ENCODE peak calls at places on chromosomes 2 and 18, in four cellular contexts. E is body of pancreas, F is transverse colon, G is tibial nerve. D is an unnamed sample.

GRCh38 chr18:63869374-63869773 is 18.1 kb upstream of the SERPINB2 start:
- DNase-seq in F (no peak), E (peak), G (no peak), D (no peak)

GRCh38 chr18:13252696-13253410 is 34.3 kb downstream of the LDLRAD4 start:
- DNase-seq in F (no peak), G (no peak), E (no peak), D (no peak)

GRCh38 chr2:148978736-148979135 is 59.8 kb upstream of the LYPD6B start:
- DNase-seq in F (no peak), E (no peak), G (peak), D (no peak)

GRCh38 chr2:174752403-174753037 is 11.8 kb downstream of the CHRNA1 start:
- DNase-seq in F (no peak), E (no peak), G (no peak), D (no peak)

GRCh38 chr2:206988884-206989283 is 49.6 kb downstream of the CPO start:
- DNase-seq in E (no peak), G (no peak), F (no peak), D (no peak)

GRCh38 chr2:163370169-163370886 is 365.5 kb downstream of the FIGN start:
- DNase-seq in E (no peak), G (no peak), F (no peak), D (no peak)

GRCh38 chr2:46296216-46296839 is 879 bp upstream of the EPAS1 start:
- DNase-seq in G (peak), F (peak), E (peak), D (peak)

GRCh38 chr18:79511271-79511670 is 115.5 kb downstream of the NFATC1 start:
- DNase-seq in F (peak), G (no peak), E (no peak), D (no peak)

GRCh38 chr2:56444339-56444738 is 260.5 kb downstream of the CCDC85A start:
- DNase-seq in E (peak), G (no peak), F (peak), D (no peak)

GRCh38 chr18:2050702-2051201 is 520.6 kb downstream of the METTL4 start:
- DNase-seq in E (no peak), F (no peak), G (no peak), D (no peak)

GRCh38 chr2:190718652-190719526 is 70.0 kb downstream of the NAB1 start:
- DNase-seq in E (peak), G (no peak), F (peak), D (peak)

GRCh38 chr18:61753373-61753772 is 139.4 kb downstream of the RNF152 start:
- DNase-seq in E (no peak), F (no peak), G (no peak), D (no peak)

GRCh38 chr18:61754039-61754583 is 138.7 kb downstream of the RNF152 start:
- DNase-seq in G (no peak), F (no peak), E (no peak), D (no peak)

GRCh38 chr18:61752973-61753372 is 139.8 kb downstream of the RNF152 start:
- DNase-seq in E (no peak), G (no peak), F (no peak), D (no peak)

GRCh38 chr18:61756244-61756643 is 136.6 kb downstream of the RNF152 start:
- DNase-seq in E (no peak), F (no peak), G (no peak), D (no peak)

DNA sequence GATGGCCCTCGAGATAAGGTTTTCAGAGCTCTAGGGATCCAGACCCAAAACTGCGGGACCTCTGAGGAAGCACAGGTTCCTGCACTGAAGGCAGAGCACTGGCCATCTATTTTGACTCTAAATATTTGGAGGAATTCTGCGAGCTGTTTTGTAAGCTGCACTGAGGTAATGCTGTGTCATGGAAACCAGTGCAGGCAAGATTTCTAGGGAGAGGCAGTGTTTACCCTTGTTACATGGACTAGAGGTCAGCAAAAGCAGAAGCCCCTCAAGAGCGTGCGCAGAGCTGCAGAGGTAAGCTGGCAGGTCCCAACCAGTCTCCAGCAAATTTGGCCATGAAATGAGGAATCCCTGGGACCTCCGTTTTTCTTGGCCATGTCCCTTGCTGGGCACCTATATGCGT is 137.3 kb downstream of the RNF152 start:
- DNase-seq in E (no peak), F (no peak), G (no peak), D (no peak)
- TF ChIP-seq POLR2A in E (no peak), F (no peak), G (no peak), D (no peak)

DNA sequence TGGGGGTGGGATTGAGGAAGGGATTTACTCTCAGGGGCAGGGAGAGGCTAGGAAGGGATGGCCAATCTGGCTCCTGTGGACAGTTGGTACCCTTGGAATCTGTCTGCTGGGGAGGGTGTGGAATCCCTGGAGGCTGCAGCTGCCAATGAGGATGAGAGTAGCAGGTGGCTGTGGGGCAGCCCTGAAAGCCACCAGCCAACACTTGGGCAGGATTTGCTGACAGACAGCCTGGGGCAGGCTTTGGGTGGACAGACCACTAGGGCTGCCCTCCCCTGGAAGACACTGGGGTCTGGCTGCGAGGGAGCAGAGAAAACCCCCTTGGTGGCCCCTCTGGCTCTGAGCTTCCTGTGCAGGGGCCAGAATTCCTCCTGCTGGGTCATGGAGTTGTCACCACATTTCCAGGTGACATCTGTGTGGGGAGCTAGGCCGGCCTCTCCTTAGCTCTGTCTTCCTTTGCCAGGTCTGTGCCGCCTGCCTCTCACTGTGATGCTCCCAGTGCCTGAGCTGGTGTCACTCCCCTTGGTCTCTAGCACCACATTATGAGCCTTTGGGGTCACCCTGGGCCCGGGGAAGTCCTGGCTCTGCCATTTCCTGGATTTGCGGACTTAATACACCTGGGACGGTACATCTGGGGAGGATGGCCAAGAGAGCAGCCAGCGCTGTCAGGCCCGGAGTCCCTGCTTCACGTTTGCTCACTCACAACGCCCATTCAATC is 13.4 kb upstream of the ARHGEF4 start:
- DNase-seq in E (no peak), F (no peak), G (no peak), D (no peak)
- H3K27ac ChIP-seq in E (no peak), F (no peak), G (peak), D (no peak)

GRCh38 chr2:10122500-10123280 is at the start of gene RRM2:
- DNase-seq in F (peak), E (peak), G (peak), D (peak)
- TF ChIP-seq POLR2A in F (no peak), E (no peak), G (no peak), D (no peak)

DNA sequence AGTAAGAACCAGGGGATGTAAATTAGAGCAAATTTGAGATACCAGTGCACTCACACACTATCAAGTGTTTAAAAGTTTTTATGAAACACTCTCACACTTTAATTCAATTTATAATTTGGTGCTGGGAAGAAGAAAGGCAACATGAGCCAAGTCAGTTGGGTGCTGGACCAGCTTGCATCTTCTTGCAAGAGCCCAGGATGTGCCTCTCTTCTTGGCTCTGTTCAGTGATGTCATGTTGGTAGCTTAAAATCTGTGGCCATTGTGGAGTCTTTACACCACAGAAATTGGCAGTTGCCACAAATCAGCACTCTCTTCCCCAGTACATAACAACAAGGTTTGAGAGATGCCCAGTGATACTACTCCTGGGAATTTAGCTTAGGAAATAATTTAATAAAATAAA is 38.2 kb downstream of the IL1R2 start:
- DNase-seq in G (no peak), F (no peak), E (no peak), D (no peak)
- H3K27ac ChIP-seq in G (no peak), F (no peak), E (no peak), D (no peak)

DNA sequence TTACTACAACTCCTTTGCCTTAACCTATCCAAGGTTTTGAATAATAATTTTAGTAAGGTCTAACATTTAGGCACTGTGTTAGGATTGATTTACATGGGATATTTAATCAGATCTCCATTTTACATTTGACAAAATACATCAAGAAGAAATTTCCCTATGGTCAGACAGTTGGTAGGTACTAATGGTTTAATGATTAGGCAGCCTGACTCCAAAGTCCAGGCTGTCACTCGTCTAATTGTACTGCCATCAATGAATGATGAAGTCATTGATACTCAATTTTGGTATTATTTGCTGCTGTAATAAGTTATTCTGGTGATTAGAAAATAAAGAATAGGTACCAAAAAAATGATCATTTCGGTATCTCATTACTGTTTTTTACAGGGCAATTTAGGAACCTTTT is 14.1 kb downstream of the BBS5 start:
- DNase-seq in G (no peak), E (no peak), F (no peak), D (no peak)
- TF ChIP-seq POLR2A in G (no peak), E (no peak), F (no peak), D (no peak)